ENCODE peak calls at places on chromosomes 6 and 20, in nine cellular contexts. I, O, E, F, P, L, H, C and T are unnamed samples.
A peak's percentile ranks its signal among the peaks of the same experiment; 100 is the strongest.

GRCh38 chr6:139133272-139133671 is 1.6 kb upstream of the HECA start:
- DNase-seq in P (no peak), F (no peak), E (no peak), O (no peak), I (no peak), H (no peak), C (no peak), L (no peak), T (no peak)

GRCh38 chr20:294602-295001 is 2.8 kb upstream of the ZCCHC3 start:
- DNase-seq in I (no peak), O (no peak), F (no peak), P (no peak), H (no peak), E (no peak), C (no peak), L (no peak), T (no peak)

GRCh38 chr20:48734104-48734749 is 93.6 kb downstream of the PREX1 start:
- DNase-seq in C (no peak), L (no peak), P (no peak), O (no peak), E (no peak), H (no peak), F (no peak), I (no peak), T (no peak)

GRCh38 chr6:159819932-159820640 is 20.0 kb downstream of the PNLDC1 start:
- DNase-seq in E (no peak), H (no peak), F (no peak), I (no peak), C (no peak), L (no peak), O (no peak), P (no peak), T (no peak)

GRCh38 chr6:52390361-52390727 is 28.4 kb downstream of the PAQR8 start:
- DNase-seq in F (peak; percentile 38), P (peak; percentile 26), C (peak; percentile 62), E (no peak), L (peak; percentile 14), H (no peak), O (peak; percentile 10), I (no peak), T (peak; percentile 47)

GRCh38 chr6:134553941-134554340 is 236.0 kb upstream of the SGK1 start:
- DNase-seq in I (no peak), P (no peak), H (no peak), F (peak; percentile 47), E (no peak), C (no peak), L (no peak), O (no peak), T (no peak)

GRCh38 chr6:157314705-157315321 is 8.5 kb downstream of the TMEM242 start:
- DNase-seq in H (no peak), O (no peak), C (peak; percentile 65), P (no peak), L (no peak), E (no peak), F (peak; percentile 88), I (no peak), T (no peak)

GRCh38 chr20:3887870-3888614 is 1.1 kb upstream of the PANK2 start:
- DNase-seq in C (peak; percentile 52), O (no peak), E (no peak), I (peak; percentile 27), L (no peak), F (peak; percentile 47), P (no peak), H (no peak), T (no peak)

GRCh38 chr6:3900744-3901351 is 51.7 kb downstream of the FAM50B start:
- DNase-seq in F (no peak), C (no peak), E (no peak), H (no peak), L (no peak), I (no peak), P (no peak), O (no peak), T (no peak)

GRCh38 chr6:44800171-44800671 is 412.7 kb downstream of the CDC5L start:
- DNase-seq in I (no peak), O (peak; percentile 58), F (peak; percentile 82), H (peak; percentile 75), P (no peak), L (peak; percentile 3), C (peak; percentile 20), E (peak; percentile 43), T (no peak)

GRCh38 chr6:133218831-133219230 is 22.3 kb upstream of the EYA4 start:
- DNase-seq in E (no peak), O (no peak), F (no peak), P (no peak), L (no peak), C (no peak), H (no peak), I (no peak), T (no peak)

GRCh38 chr6:137148291-137149076 is 25.0 kb downstream of the IL22RA2 start:
- DNase-seq in E (no peak), O (no peak), P (no peak), C (no peak), H (no peak), L (no peak), I (no peak), F (peak; percentile 12), T (no peak)

GRCh38 chr20:3174442-3175263 is 1.3 kb upstream of the LZTS3 start:
- DNase-seq in L (no peak), P (no peak), C (no peak), I (no peak), E (no peak), O (peak; percentile 16), F (no peak), H (peak; percentile 52), T (no peak)

GRCh38 chr6:25035451-25036435 is 100.0 kb upstream of the RIPOR2 start:
- DNase-seq in C (peak; percentile 25), H (no peak), L (no peak), O (no peak), F (no peak), I (no peak), P (no peak), E (no peak), T (no peak)

GRCh38 chr6:30705620-30706019 is 11.5 kb downstream of the MDC1 start:
- DNase-seq in I (no peak), C (no peak), O (no peak), L (no peak), P (no peak), F (no peak), H (no peak), E (no peak), T (no peak)

GRCh38 chr20:24328901-24329300 is 140.5 kb upstream of the SYNDIG1 start:
- DNase-seq in C (no peak), O (no peak), P (no peak), E (no peak), F (no peak), I (no peak), H (no peak), L (no peak), T (no peak)

GRCh38 chr20:37516697-37517370 is 4.2 kb upstream of the NNAT start:
- DNase-seq in P (no peak), E (no peak), H (peak; percentile 100), F (peak; percentile 35), L (no peak), C (no peak), O (no peak), I (peak; percentile 66), T (no peak)

GRCh38 chr6:52497652-52498408 is 77.7 kb downstream of the EFHC1 start:
- DNase-seq in F (no peak), O (peak; percentile 73), H (no peak), E (no peak), P (no peak), L (no peak), C (no peak), I (peak; percentile 50), T (no peak)

GRCh38 chr20:37598611-37599342 is 71.1 kb upstream of the BLCAP start:
- DNase-seq in C (no peak), L (no peak), I (no peak), O (peak; percentile 50), E (no peak), P (no peak), F (no peak), H (peak; percentile 82), T (no peak)

GRCh38 chr6:6740595-6740994 is 152.1 kb downstream of the LY86 start:
- DNase-seq in I (no peak), O (no peak), P (no peak), F (no peak), L (no peak), H (no peak), C (no peak), E (no peak), T (no peak)

GRCh38 chr6:88982720-88983119 is 19.3 kb upstream of the RNGTT start:
- DNase-seq in E (peak; percentile 78), P (no peak), C (peak; percentile 63), O (peak; percentile 68), H (peak; percentile 39), F (peak; percentile 87), L (peak; percentile 19), I (peak; percentile 37), T (peak; percentile 40)

GRCh38 chr6:168256940-168257339 is 62.6 kb downstream of the DACT2 start:
- DNase-seq in E (no peak), H (no peak), O (no peak), L (no peak), I (no peak), F (no peak), C (no peak), P (no peak), T (no peak)

GRCh38 chr6:18260448-18261106 is 3.8 kb downstream of the DEK start:
- DNase-seq in L (no peak), H (peak; percentile 42), F (peak; percentile 17), P (no peak), E (no peak), C (no peak), O (no peak), I (no peak), T (no peak)